ENCODE peak calls at places on chromosomes 7 and 10, in seven cellular contexts. F is RWPE1, U is fibroblast of villous mesenchyme, P is heart left ventricle, C is BE2C, M is AG09319, B is suprapubic skin. K is an unnamed sample.

GRCh38 chr7:2288986-2289611 is 25.1 kb downstream of the SNX8 start:
- DNase-seq in B (no peak), C (no peak), M (no peak), P (no peak), F (no peak), U (no peak), K (no peak)

GRCh38 chr7:109354000-109354399 is 784.3 kb downstream of the DNAJB9 start:
- DNase-seq in P (no peak), C (no peak), M (no peak), F (no peak), B (no peak), U (no peak), K (no peak)

GRCh38 chr10:60803433-60803832 is 25.2 kb downstream of the CDK1 start:
- DNase-seq in F (no peak), C (no peak), M (no peak), P (no peak), B (no peak), U (no peak), K (no peak)

GRCh38 chr7:73436031-73436929 is 2.7 kb downstream of the FZD9 start:
- DNase-seq in M (no peak), B (no peak), U (no peak), F (no peak), C (peak), P (no peak), K (no peak)

GRCh38 chr7:54725255-54725654 is 33.8 kb downstream of the SEC61G start:
- DNase-seq in M (no peak), B (no peak), C (no peak), P (no peak), F (no peak), U (no peak), K (no peak)

GRCh38 chr7:27125986-27126394 is 4.6 kb downstream of the HOXA4 start:
- DNase-seq in P (no peak), M (no peak), U (no peak), F (no peak), B (no peak), C (no peak), K (no peak)

GRCh38 chr10:43264987-43265798 is 1.7 kb downstream of the RASGEF1A start:
- DNase-seq in C (no peak), F (no peak), U (no peak), B (no peak), M (no peak), P (no peak), K (peak)

GRCh38 chr10:117552156-117552620 is 9.6 kb downstream of the EMX2 start:
- DNase-seq in P (no peak), F (no peak), B (no peak), M (no peak), C (no peak), U (peak), K (no peak)

GRCh38 chr10:71981024-71981867 is 17.1 kb downstream of the CHST3 start:
- DNase-seq in U (no peak), P (no peak), C (no peak), M (no peak), F (no peak), B (no peak), K (no peak)

GRCh38 chr10:131112691-131113090 is 198.8 kb downstream of the TCERG1L start:
- DNase-seq in F (no peak), B (no peak), P (no peak), U (no peak), C (no peak), M (no peak), K (no peak)
- TF ChIP-seq CTCF in F (no peak), B (no peak), P (no peak), U (no peak), C (no peak), M (no peak), K (no peak)

GRCh38 chr10:8405551-8405950 is 351.1 kb downstream of the GATA3 start:
- DNase-seq in P (no peak), M (no peak), F (no peak), U (no peak), B (no peak), C (no peak), K (no peak)

GRCh38 chr10:8401531-8401930 is 347.0 kb downstream of the GATA3 start:
- DNase-seq in M (no peak), P (no peak), C (no peak), B (no peak), F (no peak), U (no peak), K (no peak)

GRCh38 chr10:8402469-8403074 is 348.1 kb downstream of the GATA3 start:
- DNase-seq in B (no peak), C (no peak), F (no peak), P (no peak), U (no peak), M (no peak), K (no peak)

GRCh38 chr10:8404721-8405120 is 350.2 kb downstream of the GATA3 start:
- DNase-seq in P (no peak), U (no peak), M (no peak), B (no peak), C (no peak), F (no peak), K (no peak)

DNA sequence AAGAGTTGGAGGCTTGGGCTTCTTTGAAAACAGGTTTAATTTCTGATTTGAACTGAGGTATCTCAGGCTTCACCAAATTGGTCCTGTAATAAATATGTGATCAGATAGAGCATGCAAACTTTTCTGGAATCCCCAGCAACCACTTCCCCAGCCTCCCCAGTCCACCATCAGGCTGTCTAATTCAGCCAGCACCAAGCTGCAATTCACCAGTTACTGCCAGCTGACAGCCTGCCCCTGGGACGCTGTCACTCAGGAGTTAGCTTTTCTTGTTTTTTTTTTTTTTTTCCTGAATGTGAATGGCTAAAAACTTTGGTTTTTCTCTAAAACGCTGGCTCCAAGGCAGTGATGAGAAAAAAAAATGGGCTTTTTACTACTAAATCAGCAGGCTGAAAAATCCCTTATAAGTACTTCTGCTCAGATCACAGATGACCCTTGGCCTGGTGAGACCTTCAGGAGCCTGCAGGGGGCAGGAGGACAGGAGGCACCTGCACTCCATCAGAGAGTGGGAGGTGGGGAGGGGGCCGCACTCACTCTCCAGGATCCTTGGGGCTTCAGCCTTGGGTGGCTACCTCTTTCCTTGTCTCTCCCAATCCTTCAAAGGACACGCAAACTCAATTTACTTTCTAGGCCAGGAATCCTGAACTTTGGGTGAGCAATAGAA is 349.4 kb downstream of the GATA3 start:
- DNase-seq in P (no peak), B (no peak), C (no peak), U (no peak), F (no peak), M (no peak), K (no peak)
- TF ChIP-seq CTCF in P (no peak), B (no peak), C (peak), U (no peak), F (no peak), M (no peak), K (peak)

DNA sequence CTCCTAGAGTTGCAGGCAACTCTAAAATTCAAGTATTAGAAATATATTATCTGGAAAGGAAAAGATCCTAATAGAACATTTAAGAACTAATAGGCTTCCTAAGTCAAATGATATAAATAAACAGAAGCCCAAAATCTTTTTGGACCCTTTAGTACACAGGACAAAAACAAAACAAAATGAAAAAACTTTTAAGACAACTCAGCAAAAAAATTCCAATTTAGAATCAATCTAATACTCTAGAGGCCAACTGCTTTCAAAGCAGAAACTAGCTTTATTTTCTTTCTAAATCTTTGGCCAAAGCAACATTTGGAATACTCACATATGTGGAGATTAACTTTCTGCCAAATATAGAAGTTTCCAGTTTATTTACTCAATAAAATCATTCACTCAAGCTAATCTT is 65.2 kb downstream of the CALCR start:
- DNase-seq in U (no peak), B (no peak), C (no peak), M (no peak), F (no peak), P (no peak), K (no peak)
- TF ChIP-seq CTCF in U (no peak), B (no peak), C (no peak), M (no peak), F (no peak), P (no peak), K (no peak)

GRCh38 chr7:100696123-100696521 is 2.1 kb upstream of the GIGYF1 start:
- DNase-seq in C (no peak), B (no peak), U (no peak), M (no peak), F (no peak), P (no peak), K (no peak)

GRCh38 chr7:100693312-100694195 is 496 bp downstream of the GIGYF1 start:
- DNase-seq in P (no peak), F (no peak), M (no peak), U (no peak), C (no peak), B (no peak), K (no peak)

GRCh38 chr7:100691676-100692577 is 2.1 kb downstream of the GIGYF1 start:
- DNase-seq in P (peak), M (peak), C (peak), B (peak), F (peak), U (peak), K (no peak)

GRCh38 chr7:100694196-100694745 is at the start of gene GIGYF1:
- DNase-seq in M (no peak), B (peak), F (peak), C (peak), U (peak), P (peak), K (no peak)

DNA sequence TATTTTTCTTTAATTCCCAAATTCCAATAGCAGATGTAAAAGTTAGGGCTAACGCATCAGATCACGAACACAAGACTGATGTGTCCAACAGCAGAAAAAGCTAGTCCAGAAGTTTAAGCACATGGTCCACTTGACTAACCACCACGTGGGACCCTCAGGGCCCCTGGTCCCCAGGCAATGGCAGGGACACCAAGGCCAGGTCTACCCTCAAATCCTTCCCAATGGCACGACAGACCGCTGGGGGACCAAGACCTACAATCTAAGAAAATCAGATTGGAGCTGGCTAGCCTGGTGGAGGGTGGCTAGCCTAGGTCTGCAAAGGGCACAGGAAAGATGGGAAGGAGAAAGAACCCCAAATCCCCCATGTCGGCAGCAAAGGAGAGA is 1.5 kb downstream of the GIGYF1 start:
- DNase-seq in P (no peak), M (no peak), U (no peak), C (no peak), B (no peak), F (no peak), K (no peak)
- TF ChIP-seq CTCF in P (no peak), M (no peak), U (no peak), C (no peak), B (no peak), F (no peak), K (no peak)

DNA sequence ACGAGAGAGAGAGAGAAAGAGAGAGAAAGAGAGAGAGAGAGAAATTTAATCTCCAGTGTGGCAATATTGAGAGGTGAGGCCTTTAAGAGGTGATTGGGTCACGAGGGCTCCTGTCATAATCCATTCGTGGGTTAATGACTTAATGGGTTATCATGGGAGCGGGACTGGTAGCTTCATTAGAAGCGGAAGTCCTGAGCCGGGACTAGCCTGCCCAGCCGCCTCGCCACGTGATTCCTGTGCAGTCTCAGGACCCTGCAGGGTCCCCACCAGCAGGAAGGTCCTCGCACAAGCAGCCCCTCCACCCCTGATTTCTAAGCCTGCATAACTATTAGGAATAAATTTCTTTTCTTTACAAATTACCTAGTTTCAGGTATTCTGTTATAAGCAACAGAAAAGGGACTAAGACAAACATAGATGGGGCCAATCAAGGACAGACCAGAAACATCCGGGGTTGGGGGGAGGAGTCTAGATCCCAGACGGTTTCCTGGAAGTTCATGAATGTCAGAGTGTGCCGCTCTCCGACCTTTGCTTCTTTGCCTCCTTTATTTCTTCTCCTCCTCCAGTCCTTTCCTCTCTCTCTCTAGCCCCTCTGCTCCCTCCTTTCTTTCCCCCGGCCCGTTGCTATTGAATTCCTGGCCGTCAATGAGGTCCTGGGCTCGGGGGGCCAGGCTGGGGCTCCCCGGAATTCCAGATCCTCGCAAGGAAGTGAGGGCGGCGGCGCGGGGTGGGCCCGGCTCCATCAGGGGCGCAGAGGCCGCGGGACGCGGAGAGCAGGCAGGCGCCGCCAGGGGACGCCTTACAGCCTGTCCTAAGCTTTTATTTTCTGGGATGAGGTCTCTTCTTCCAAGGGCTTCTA is 146.8 kb downstream of the CYP26A1 start:
- DNase-seq in U (no peak), P (no peak), C (no peak), M (no peak), B (no peak), F (no peak), K (no peak)
- TF ChIP-seq CTCF in U (no peak), P (no peak), C (no peak), M (no peak), B (no peak), F (no peak), K (no peak)

GRCh38 chr7:135712182-135712782 is 15.7 kb downstream of the SLC13A4 start:
- DNase-seq in F (no peak), U (no peak), C (peak), B (no peak), P (no peak), M (no peak), K (no peak)
- TF ChIP-seq CTCF in F (no peak), U (no peak), C (peak), B (no peak), P (no peak), M (no peak), K (no peak)

DNA sequence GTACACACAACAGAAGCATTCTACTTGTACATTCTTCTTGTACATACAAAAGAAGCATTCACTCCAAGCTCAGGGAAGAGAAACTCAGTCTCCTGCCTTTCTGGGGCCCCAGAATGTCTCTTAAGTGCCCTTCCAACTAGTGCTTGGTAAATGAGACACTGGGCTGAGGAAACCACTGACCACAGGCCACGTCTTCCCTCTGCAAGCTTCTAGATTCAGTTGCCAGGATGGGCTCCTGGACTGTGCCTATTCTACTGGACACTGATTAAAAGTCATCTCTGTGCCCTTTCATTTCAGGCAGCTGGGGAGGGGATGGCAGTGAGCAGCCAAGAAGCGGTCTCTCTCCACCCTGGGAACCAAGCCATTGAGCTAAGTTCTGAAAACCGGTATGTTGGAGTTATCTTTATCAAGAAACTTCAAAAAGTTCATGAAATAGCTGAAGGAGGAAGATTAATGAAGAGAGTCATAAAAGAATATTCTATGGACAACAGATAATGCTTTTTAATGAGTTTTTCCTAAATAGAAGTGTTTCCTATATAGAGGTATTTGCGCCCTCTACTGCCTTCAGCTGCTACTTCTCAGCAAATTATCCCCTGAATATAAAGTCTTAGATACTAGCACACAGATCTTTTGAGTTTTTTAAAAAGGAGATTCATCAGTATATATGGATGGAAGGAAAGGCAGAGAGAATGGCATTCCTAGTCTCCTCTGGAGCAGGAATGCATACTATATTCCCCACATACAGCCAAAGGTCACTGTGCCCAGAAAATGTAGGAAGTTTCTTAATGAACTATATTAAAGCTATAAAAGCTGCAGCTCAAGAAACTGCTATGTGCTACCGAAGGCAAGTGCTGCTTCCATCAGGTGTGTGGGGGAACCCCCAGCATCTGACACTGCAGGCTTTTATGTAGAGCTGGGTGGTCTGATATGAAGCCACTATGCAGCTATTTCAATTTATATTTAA is 8.4 kb upstream of the IFIT1B start:
- DNase-seq in F (peak), M (no peak), P (no peak), U (peak), B (no peak), C (no peak), K (no peak)
- TF ChIP-seq CTCF in F (peak), M (peak), P (peak), U (peak), B (peak), C (peak), K (peak)

GRCh38 chr7:100688593-100688860 is 5.5 kb downstream of the GIGYF1 start:
- DNase-seq in B (no peak), F (no peak), M (no peak), C (no peak), P (no peak), U (no peak), K (no peak)

GRCh38 chr7:100686822-100687211 is 7.2 kb downstream of the GIGYF1 start:
- DNase-seq in U (no peak), M (no peak), B (no peak), C (no peak), P (no peak), F (no peak), K (no peak)

GRCh38 chr7:100687740-100688592 is 6.1 kb downstream of the GIGYF1 start:
- DNase-seq in C (peak), U (peak), M (no peak), P (no peak), F (no peak), B (no peak), K (no peak)

GRCh38 chr7:100687261-100687660 is 6.8 kb downstream of the GIGYF1 start:
- DNase-seq in P (no peak), F (no peak), B (no peak), M (no peak), C (no peak), U (no peak), K (no peak)

GRCh38 chr7:100689230-100690135 is 4.6 kb downstream of the GIGYF1 start:
- DNase-seq in B (no peak), F (no peak), U (no peak), P (no peak), C (peak), M (no peak), K (no peak)
- TF ChIP-seq CTCF in B (no peak), F (no peak), U (no peak), P (no peak), C (peak), M (no peak), K (no peak)

DNA sequence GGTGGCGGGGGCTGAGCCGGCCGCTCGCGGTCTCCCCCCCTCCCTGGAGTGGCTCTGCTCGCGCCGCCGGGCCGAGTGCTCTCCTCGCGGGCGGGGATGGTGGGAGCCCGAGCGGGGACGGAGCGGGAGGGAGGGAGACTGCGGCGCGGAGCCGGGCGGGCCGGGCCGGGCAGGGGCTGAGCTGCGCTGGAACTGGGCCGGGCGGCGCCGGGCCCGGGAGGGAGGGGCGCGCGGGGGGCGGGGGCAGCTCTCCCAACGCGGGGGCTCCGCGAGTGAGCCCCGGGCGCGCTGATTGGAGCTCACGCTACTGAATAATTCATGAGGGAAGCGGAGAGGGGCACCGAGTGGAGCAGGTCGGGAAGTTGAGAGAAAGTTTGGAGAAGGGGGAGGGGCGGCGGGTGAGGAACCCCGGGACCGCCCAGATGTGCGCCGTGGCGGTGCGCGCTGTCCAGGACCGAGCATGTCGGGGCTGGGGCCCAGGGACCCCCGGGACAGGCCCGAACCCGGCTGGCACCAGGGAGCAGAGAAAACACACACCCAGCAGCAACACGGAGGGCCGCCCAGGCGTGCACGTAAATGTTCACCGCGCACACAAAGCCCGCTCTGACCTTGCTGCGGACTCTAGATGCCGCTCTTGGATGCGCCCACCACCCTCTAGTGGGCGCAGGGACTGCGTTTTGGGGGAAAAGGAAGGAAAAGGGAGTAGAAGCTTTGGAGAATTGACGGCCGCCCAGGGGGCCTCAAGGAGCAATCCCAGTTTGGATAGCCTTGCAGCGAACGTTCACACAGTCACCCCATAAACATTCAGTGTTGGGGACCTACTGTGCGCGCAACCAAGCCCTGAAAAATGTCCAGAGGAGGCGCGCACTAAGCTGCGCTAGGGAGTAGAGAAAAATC is at the start of gene EPHB4:
- DNase-seq in B (peak), M (peak), U (peak), F (peak), P (peak), C (peak), K (peak)
- TF ChIP-seq CTCF in B (no peak), M (peak), U (peak), F (peak), P (peak), C (peak), K (peak)